ENCODE peak calls at places on chromosomes 11 and 22, in seven cellular contexts. N, T, U, A, H, O and G are unnamed samples.

GRCh38 chr11:113725883-113726405 is 19.8 kb upstream of the TMPRSS5 start:
- DNase-seq in H (no peak), U (peak), T (no peak), N (no peak), O (no peak), A (no peak), G (no peak)

GRCh38 chr22:44727709-44728108 is 24.7 kb upstream of the ARHGAP8 start:
- DNase-seq in U (no peak), H (no peak), O (no peak), T (no peak), A (no peak), N (no peak), G (no peak)

GRCh38 chr11:9758676-9759518 is 95.0 kb downstream of the SWAP70 start:
- DNase-seq in H (peak), U (peak), A (no peak), N (no peak), O (peak), T (peak), G (peak)

GRCh38 chr11:74926304-74927030 is 22.4 kb downstream of the XRRA1 start:
- DNase-seq in T (peak), U (peak), N (no peak), H (peak), O (peak), A (no peak), G (peak)

GRCh38 chr11:58392741-58393140 is 13.9 kb downstream of the OR5B3 start:
- DNase-seq in N (no peak), O (no peak), H (no peak), A (no peak), T (no peak), U (peak), G (peak)

GRCh38 chr11:113363406-113363805 is 24.2 kb upstream of the ANKK1 start:
- DNase-seq in T (no peak), O (no peak), H (no peak), A (no peak), U (no peak), N (no peak), G (peak)

GRCh38 chr22:25346859-25347751 is 127.7 kb downstream of the CRYBB2 start:
- DNase-seq in N (no peak), U (no peak), H (no peak), A (no peak), T (no peak), O (no peak), G (no peak)

GRCh38 chr11:94325681-94326080 is 21.3 kb downstream of the IZUMO1R start:
- DNase-seq in A (no peak), T (peak), N (no peak), U (peak), H (peak), O (peak), G (peak)

GRCh38 chr11:34354782-34355181 is 3.0 kb downstream of the ABTB2 start:
- DNase-seq in N (no peak), O (no peak), U (peak), T (no peak), H (no peak), A (no peak), G (peak)

GRCh38 chr11:5036671-5037070 is 9.7 kb upstream of the OR52J3 start:
- DNase-seq in T (no peak), H (no peak), N (no peak), O (no peak), A (no peak), U (no peak), G (no peak)

GRCh38 chr11:3920148-3920852 is 64.8 kb downstream of the STIM1 start:
- DNase-seq in U (peak), N (peak), O (peak), H (peak), T (no peak), A (no peak), G (peak)

GRCh38 chr11:66548774-66549630 is 2.3 kb downstream of the ACTN3 start:
- DNase-seq in H (no peak), A (no peak), O (no peak), T (no peak), N (no peak), U (no peak), G (no peak)

GRCh38 chr11:63939351-63939920 is 634 bp downstream of the NAA40 start:
- DNase-seq in N (no peak), H (no peak), U (peak), O (no peak), A (no peak), T (no peak), G (peak)

GRCh38 chr11:36057372-36058045 is 113.6 kb downstream of the LDLRAD3 start:
- DNase-seq in O (peak), H (no peak), A (no peak), T (no peak), U (no peak), N (no peak), G (no peak)

GRCh38 chr11:77814848-77815247 is 5.7 kb downstream of the RSF1 start:
- DNase-seq in T (no peak), O (no peak), N (no peak), A (no peak), H (no peak), U (no peak), G (no peak)

GRCh38 chr22:17907731-17908051 is 116.7 kb downstream of the MICAL3 start:
- DNase-seq in U (no peak), N (no peak), T (no peak), H (no peak), O (no peak), A (no peak), G (no peak)

GRCh38 chr11:105164226-105164625 is 24.7 kb upstream of the CARD18 start:
- DNase-seq in U (peak), T (no peak), O (no peak), N (no peak), H (peak), A (no peak), G (no peak)

GRCh38 chr11:35166369-35167360 is 27.7 kb downstream of the CD44 start:
- DNase-seq in T (peak), A (peak), O (peak), N (no peak), U (peak), H (peak), G (peak)

GRCh38 chr11:69339041-69339733 is 45.2 kb downstream of the MYEOV start:
- DNase-seq in N (no peak), U (no peak), T (no peak), H (no peak), O (no peak), A (no peak), G (no peak)

GRCh38 chr22:27195104-27195503 is 537.7 kb downstream of the MIAT start:
- DNase-seq in N (no peak), H (no peak), A (no peak), O (no peak), U (no peak), T (peak), G (no peak)